ENCODE peak calls at places on chromosomes 13 and 19, in six cellular contexts. One of them, this sample, is unnamed.

GRCh38 chr13:36533806-36534205 is 101.5 kb downstream of the CCNA1 start:
- DNase-seq in endodermal cell: no peak
- DNase-seq in cardiac fibroblast: peak; percentile 4
- DNase-seq in glutamatergic neuron: no peak
- DNase-seq in heart left ventricle: no peak
- DNase-seq in left ventricle myocardium inferior: no peak
- DNase-seq in this sample: no peak

GRCh38 chr19:33845498-33845897 is 48.8 kb downstream of the KCTD15 start:
- DNase-seq in endodermal cell: no peak
- DNase-seq in cardiac fibroblast: no peak
- DNase-seq in glutamatergic neuron: no peak
- DNase-seq in heart left ventricle: no peak
- DNase-seq in left ventricle myocardium inferior: no peak
- DNase-seq in this sample: no peak

GRCh38 chr19:19406878-19407639 is 1.6 kb downstream of the GATAD2A start:
- DNase-seq in endodermal cell: no peak
- DNase-seq in cardiac fibroblast: peak; percentile 61
- DNase-seq in glutamatergic neuron: no peak
- DNase-seq in heart left ventricle: no peak
- DNase-seq in left ventricle myocardium inferior: no peak
- DNase-seq in this sample: no peak

GRCh38 chr19:28026636-28027035 is 1186.3 kb downstream of the UQCRFS1 start:
- DNase-seq in endodermal cell: no peak
- DNase-seq in cardiac fibroblast: no peak
- DNase-seq in glutamatergic neuron: no peak
- DNase-seq in heart left ventricle: no peak
- DNase-seq in left ventricle myocardium inferior: no peak
- DNase-seq in this sample: no peak

GRCh38 chr13:42654760-42655159 is 80.8 kb downstream of the TNFSF11 start:
- DNase-seq in endodermal cell: no peak
- DNase-seq in cardiac fibroblast: no peak
- DNase-seq in glutamatergic neuron: no peak
- DNase-seq in heart left ventricle: no peak
- DNase-seq in left ventricle myocardium inferior: no peak
- DNase-seq in this sample: no peak

GRCh38 chr19:48989701-48990291 is 3.3 kb downstream of the GYS1 start:
- DNase-seq in endodermal cell: no peak
- DNase-seq in cardiac fibroblast: no peak
- DNase-seq in glutamatergic neuron: peak; percentile 52
- DNase-seq in heart left ventricle: peak; percentile 63
- DNase-seq in left ventricle myocardium inferior: peak; percentile 51
- DNase-seq in this sample: no peak

GRCh38 chr13:24220086-24220703 is 59.7 kb downstream of the SPATA13 start:
- DNase-seq in endodermal cell: peak; percentile 76
- DNase-seq in cardiac fibroblast: peak; percentile 91
- DNase-seq in glutamatergic neuron: no peak
- DNase-seq in heart left ventricle: peak; percentile 50
- DNase-seq in left ventricle myocardium inferior: no peak
- DNase-seq in this sample: peak; percentile 75

GRCh38 chr19:52336976-52337375 is 933 bp downstream of the ZNF610 start:
- DNase-seq in endodermal cell: no peak
- DNase-seq in cardiac fibroblast: peak; percentile 6
- DNase-seq in glutamatergic neuron: peak; percentile 28
- DNase-seq in heart left ventricle: no peak
- DNase-seq in left ventricle myocardium inferior: no peak
- DNase-seq in this sample: no peak

GRCh38 chr13:73740681-73741080 is 393.5 kb downstream of the KLF12 start:
- DNase-seq in endodermal cell: no peak
- DNase-seq in cardiac fibroblast: peak; percentile 67
- DNase-seq in glutamatergic neuron: no peak
- DNase-seq in heart left ventricle: peak; percentile 25
- DNase-seq in left ventricle myocardium inferior: no peak
- DNase-seq in this sample: no peak

GRCh38 chr13:99686157-99686572 is 184.9 kb downstream of the TM9SF2 start:
- DNase-seq in endodermal cell: peak; percentile 84
- DNase-seq in cardiac fibroblast: peak; percentile 10
- DNase-seq in glutamatergic neuron: no peak
- DNase-seq in heart left ventricle: peak; percentile 46
- DNase-seq in left ventricle myocardium inferior: peak; percentile 53
- DNase-seq in this sample: no peak

GRCh38 chr13:79307866-79308298 is 98.2 kb downstream of the RBM26 start:
- DNase-seq in endodermal cell: peak; percentile 57
- DNase-seq in cardiac fibroblast: peak; percentile 16
- DNase-seq in glutamatergic neuron: no peak
- DNase-seq in heart left ventricle: no peak
- DNase-seq in left ventricle myocardium inferior: no peak
- DNase-seq in this sample: no peak

GRCh38 chr13:59680429-59681024 is 483.2 kb downstream of the DIAPH3 start:
- DNase-seq in endodermal cell: no peak
- DNase-seq in cardiac fibroblast: peak; percentile 45
- DNase-seq in glutamatergic neuron: no peak
- DNase-seq in heart left ventricle: no peak
- DNase-seq in left ventricle myocardium inferior: no peak
- DNase-seq in this sample: peak; percentile 25

GRCh38 chr13:111066544-111066943 is 48.6 kb upstream of the ARHGEF7 start:
- DNase-seq in endodermal cell: no peak
- DNase-seq in cardiac fibroblast: no peak
- DNase-seq in glutamatergic neuron: no peak
- DNase-seq in heart left ventricle: no peak
- DNase-seq in left ventricle myocardium inferior: peak; percentile 30
- DNase-seq in this sample: peak; percentile 41

GRCh38 chr19:47729468-47729798 is 15.9 kb upstream of the NOP53 start:
- DNase-seq in endodermal cell: peak; percentile 85
- DNase-seq in cardiac fibroblast: peak; percentile 91
- DNase-seq in glutamatergic neuron: no peak
- DNase-seq in heart left ventricle: peak; percentile 73
- DNase-seq in left ventricle myocardium inferior: peak; percentile 64
- DNase-seq in this sample: no peak

GRCh38 chr19:33767898-33768413 is 28.7 kb upstream of the KCTD15 start:
- DNase-seq in endodermal cell: peak; percentile 96
- DNase-seq in cardiac fibroblast: peak; percentile 24
- DNase-seq in glutamatergic neuron: no peak
- DNase-seq in heart left ventricle: no peak
- DNase-seq in left ventricle myocardium inferior: no peak
- DNase-seq in this sample: no peak

GRCh38 chr19:21256722-21257121 is 72.5 kb downstream of the ZNF708 start:
- DNase-seq in endodermal cell: peak; percentile 50
- DNase-seq in cardiac fibroblast: peak; percentile 6
- DNase-seq in glutamatergic neuron: no peak
- DNase-seq in heart left ventricle: no peak
- DNase-seq in left ventricle myocardium inferior: no peak
- DNase-seq in this sample: no peak

GRCh38 chr19:42389899-42390298 is at the start of gene CNFN:
- DNase-seq in endodermal cell: no peak
- DNase-seq in cardiac fibroblast: no peak
- DNase-seq in glutamatergic neuron: no peak
- DNase-seq in heart left ventricle: no peak
- DNase-seq in left ventricle myocardium inferior: no peak
- DNase-seq in this sample: no peak

GRCh38 chr13:112771139-112771876 is 81.5 kb downstream of the ATP11A start:
- DNase-seq in endodermal cell: no peak
- DNase-seq in cardiac fibroblast: no peak
- DNase-seq in glutamatergic neuron: no peak
- DNase-seq in heart left ventricle: no peak
- DNase-seq in left ventricle myocardium inferior: no peak
- DNase-seq in this sample: no peak

GRCh38 chr13:73782781-73783180 is 351.4 kb downstream of the KLF12 start:
- DNase-seq in endodermal cell: no peak
- DNase-seq in cardiac fibroblast: no peak
- DNase-seq in glutamatergic neuron: no peak
- DNase-seq in heart left ventricle: no peak
- DNase-seq in left ventricle myocardium inferior: no peak
- DNase-seq in this sample: no peak

GRCh38 chr13:71316964-71317363 is 550.0 kb downstream of the DACH1 start:
- DNase-seq in endodermal cell: no peak
- DNase-seq in cardiac fibroblast: no peak
- DNase-seq in glutamatergic neuron: no peak
- DNase-seq in heart left ventricle: no peak
- DNase-seq in left ventricle myocardium inferior: no peak
- DNase-seq in this sample: no peak

DNA sequence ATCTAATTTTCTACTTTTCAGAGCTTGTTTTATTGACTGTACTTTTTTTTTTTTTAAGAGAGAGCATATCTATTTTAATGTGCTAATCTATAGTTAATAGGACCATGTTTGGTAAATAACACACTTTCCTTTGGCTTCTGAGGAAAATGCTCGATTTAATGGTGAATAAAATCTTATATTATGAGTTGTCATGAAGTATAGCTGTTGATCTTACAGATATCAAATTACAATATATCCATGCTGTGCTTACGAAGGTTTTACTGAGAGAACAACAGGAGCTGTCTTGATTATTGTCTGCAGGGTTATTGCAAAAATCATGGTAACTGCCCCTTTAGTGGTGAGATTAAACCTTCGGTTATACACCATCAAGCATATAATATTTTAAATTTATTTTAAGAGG is 29.6 kb downstream of the URI1 start:
- DNase-seq in endodermal cell: no peak
- DNase-seq in cardiac fibroblast: no peak
- DNase-seq in glutamatergic neuron: no peak
- DNase-seq in heart left ventricle: no peak
- DNase-seq in left ventricle myocardium inferior: no peak
- DNase-seq in this sample: no peak
- TF ChIP-seq CTCF in endodermal cell: no peak
- TF ChIP-seq CTCF in cardiac fibroblast: no peak
- TF ChIP-seq CTCF in glutamatergic neuron: no peak
- TF ChIP-seq CTCF in heart left ventricle: no peak
- TF ChIP-seq CTCF in left ventricle myocardium inferior: no peak
- TF ChIP-seq CTCF in this sample: no peak

GRCh38 chr19:45402469-45403070 is 2.3 kb downstream of the PPP1R13L start:
- DNase-seq in endodermal cell: peak; percentile 94
- DNase-seq in cardiac fibroblast: peak; percentile 36
- DNase-seq in glutamatergic neuron: peak; percentile 78
- DNase-seq in heart left ventricle: peak; percentile 55
- DNase-seq in left ventricle myocardium inferior: peak; percentile 62
- DNase-seq in this sample: peak; percentile 69
- TF ChIP-seq CTCF in endodermal cell: peak; percentile 93
- TF ChIP-seq CTCF in cardiac fibroblast: no peak
- TF ChIP-seq CTCF in glutamatergic neuron: peak; percentile 85
- TF ChIP-seq CTCF in heart left ventricle: peak; percentile 49
- TF ChIP-seq CTCF in left ventricle myocardium inferior: peak; percentile 71
- TF ChIP-seq CTCF in this sample: peak; percentile 56

GRCh38 chr19:14198384-14199376 is 7.3 kb downstream of the ADGRL1 start:
- DNase-seq in endodermal cell: peak; percentile 60
- DNase-seq in cardiac fibroblast: peak; percentile 30
- DNase-seq in glutamatergic neuron: peak; percentile 32
- DNase-seq in heart left ventricle: no peak
- DNase-seq in left ventricle myocardium inferior: no peak
- DNase-seq in this sample: no peak
- TF ChIP-seq CTCF in endodermal cell: peak; percentile 52
- TF ChIP-seq CTCF in cardiac fibroblast: peak; percentile 21
- TF ChIP-seq CTCF in glutamatergic neuron: no peak
- TF ChIP-seq CTCF in heart left ventricle: no peak
- TF ChIP-seq CTCF in left ventricle myocardium inferior: no peak
- TF ChIP-seq CTCF in this sample: no peak

GRCh38 chr13:104105418-104106355 is 1039.5 kb upstream of the SLC10A2 start:
- DNase-seq in endodermal cell: no peak
- DNase-seq in cardiac fibroblast: no peak
- DNase-seq in glutamatergic neuron: no peak
- DNase-seq in heart left ventricle: no peak
- DNase-seq in left ventricle myocardium inferior: no peak
- DNase-seq in this sample: no peak

GRCh38 chr13:104111031-104111430 is 1044.8 kb upstream of the SLC10A2 start:
- DNase-seq in endodermal cell: no peak
- DNase-seq in cardiac fibroblast: peak; percentile 26
- DNase-seq in glutamatergic neuron: no peak
- DNase-seq in heart left ventricle: no peak
- DNase-seq in left ventricle myocardium inferior: no peak
- DNase-seq in this sample: no peak

DNA sequence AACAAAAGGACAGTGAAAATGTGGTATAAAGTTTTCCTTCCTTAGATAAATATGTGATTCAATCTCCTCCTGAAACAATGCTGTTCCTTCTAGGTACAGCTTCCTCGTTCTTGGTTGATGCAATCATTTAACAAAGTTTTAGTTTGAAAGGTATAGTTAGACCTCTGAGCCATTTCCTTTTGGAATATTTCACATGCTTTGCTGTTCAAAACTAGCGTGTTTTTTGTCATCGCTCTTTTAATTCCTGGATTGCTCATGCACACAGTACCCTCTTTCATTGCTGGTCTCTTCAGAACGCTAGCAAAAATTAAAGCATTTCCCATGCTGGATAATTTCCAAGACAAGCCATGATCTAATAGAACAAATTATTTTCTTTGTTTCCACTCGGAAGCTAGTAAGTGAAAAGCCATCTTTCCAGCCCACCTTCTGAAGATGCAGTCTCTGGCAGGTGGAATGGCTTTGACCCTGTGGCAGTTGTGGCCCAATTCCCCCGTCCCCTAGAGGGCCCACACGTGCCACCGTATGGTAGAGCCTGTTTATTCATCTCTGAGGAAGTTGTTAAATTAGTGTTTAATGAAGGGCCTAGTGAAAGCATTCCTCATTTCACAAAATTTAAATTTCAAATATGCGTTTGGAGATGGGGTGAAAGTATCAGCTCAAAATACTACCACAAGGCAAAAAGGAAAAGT is 1040.6 kb upstream of the SLC10A2 start:
- DNase-seq in endodermal cell: peak; percentile 61
- DNase-seq in cardiac fibroblast: peak; percentile 64
- DNase-seq in glutamatergic neuron: no peak
- DNase-seq in heart left ventricle: no peak
- DNase-seq in left ventricle myocardium inferior: no peak
- DNase-seq in this sample: no peak
- TF ChIP-seq CTCF in endodermal cell: peak; percentile 65
- TF ChIP-seq CTCF in cardiac fibroblast: no peak
- TF ChIP-seq CTCF in glutamatergic neuron: no peak
- TF ChIP-seq CTCF in heart left ventricle: no peak
- TF ChIP-seq CTCF in left ventricle myocardium inferior: no peak
- TF ChIP-seq CTCF in this sample: no peak

DNA sequence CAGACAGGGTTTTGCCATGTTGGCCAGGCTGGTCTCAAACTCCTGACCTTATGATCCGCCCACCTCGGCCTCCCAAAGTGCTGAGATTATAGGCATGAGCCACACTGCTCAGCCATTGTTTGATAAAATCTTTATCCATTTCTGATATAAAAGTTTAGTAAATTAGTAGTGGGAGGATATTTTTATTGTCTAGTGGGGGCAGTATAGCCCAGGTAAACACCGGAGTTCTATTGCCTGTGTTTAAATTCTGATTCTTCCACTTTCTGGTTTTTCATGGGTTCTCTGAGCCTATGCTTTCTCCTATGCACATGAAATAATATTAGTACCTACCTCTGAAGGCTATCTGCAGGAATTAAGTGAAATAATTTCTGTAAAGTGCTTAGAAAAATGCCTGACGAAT is 20.1 kb upstream of the ARHGEF18 start:
- DNase-seq in endodermal cell: no peak
- DNase-seq in cardiac fibroblast: no peak
- DNase-seq in glutamatergic neuron: no peak
- DNase-seq in heart left ventricle: no peak
- DNase-seq in left ventricle myocardium inferior: no peak
- DNase-seq in this sample: peak; percentile 36
- TF ChIP-seq CTCF in endodermal cell: no peak
- TF ChIP-seq CTCF in cardiac fibroblast: no peak
- TF ChIP-seq CTCF in glutamatergic neuron: no peak
- TF ChIP-seq CTCF in heart left ventricle: no peak
- TF ChIP-seq CTCF in left ventricle myocardium inferior: no peak
- TF ChIP-seq CTCF in this sample: no peak

GRCh38 chr19:31100945-31101344 is 248.3 kb downstream of the TSHZ3 start:
- DNase-seq in endodermal cell: no peak
- DNase-seq in cardiac fibroblast: no peak
- DNase-seq in glutamatergic neuron: no peak
- DNase-seq in heart left ventricle: no peak
- DNase-seq in left ventricle myocardium inferior: no peak
- DNase-seq in this sample: no peak
- TF ChIP-seq CTCF in endodermal cell: no peak
- TF ChIP-seq CTCF in cardiac fibroblast: no peak
- TF ChIP-seq CTCF in glutamatergic neuron: no peak
- TF ChIP-seq CTCF in heart left ventricle: no peak
- TF ChIP-seq CTCF in left ventricle myocardium inferior: no peak
- TF ChIP-seq CTCF in this sample: no peak